ENCODE peak calls at places on chromosomes 11 and 22, in eight cellular contexts. R is memory B cell; Y is sigmoid colon; O is cardiac muscle cell; L is activated CD8-positive, alpha-beta memory T cell treated with anti-CD3 and anti-CD28 coated beads, Interleukin-2, amount 50 U/mL, for 48 hours; S is left lung; K is lung microvascular endothelial cell; N is A172. J is an unnamed sample.

GRCh38 chr11:82507288-82507687 is 226.4 kb downstream of the FAM181B start:
- DNase-seq in R (no peak), Y (no peak), O (no peak), L (no peak), S (no peak), K (no peak), N (no peak), J (no peak)

GRCh38 chr22:44723801-44724200 is 21.8 kb downstream of the PRR5 start:
- DNase-seq in R (no peak), Y (no peak), O (no peak), L (no peak), S (no peak), K (peak), N (peak), J (no peak)

GRCh38 chr11:68651208-68651984 is 32.9 kb upstream of the GAL start:
- DNase-seq in R (no peak), Y (no peak), O (no peak), L (no peak), S (peak), K (no peak), N (no peak), J (no peak)

GRCh38 chr11:96306933-96307747 is 35.9 kb downstream of the MAML2 start:
- DNase-seq in R (no peak), Y (peak), O (peak), L (no peak), S (no peak), K (peak), N (peak), J (peak)

GRCh38 chr11:58813693-58814092 is 30.8 kb downstream of the GLYATL2 start:
- DNase-seq in R (no peak), Y (no peak), O (no peak), L (no peak), S (no peak), K (no peak), N (no peak), J (no peak)

GRCh38 chr11:47376183-47376542 is 2.2 kb downstream of the SPI1 start:
- DNase-seq in R (no peak), Y (no peak), O (no peak), L (no peak), S (no peak), K (no peak), N (no peak), J (no peak)

GRCh38 chr22:47836957-47837356 is 1074.5 kb downstream of the TBC1D22A start:
- DNase-seq in R (no peak), Y (no peak), O (no peak), L (no peak), S (no peak), K (no peak), N (peak), J (no peak)

GRCh38 chr22:26418620-26419019 is 10.4 kb upstream of the ASPHD2 start:
- DNase-seq in R (no peak), Y (no peak), O (no peak), L (no peak), S (no peak), K (no peak), N (no peak), J (no peak)

GRCh38 chr11:17477361-17477760 is 716 bp upstream of the ABCC8 start:
- DNase-seq in R (no peak), Y (no peak), O (no peak), L (no peak), S (no peak), K (no peak), N (no peak), J (no peak)

GRCh38 chr11:87141980-87142514 is 104.3 kb downstream of the TMEM135 start:
- DNase-seq in R (no peak), Y (no peak), O (no peak), L (no peak), S (no peak), K (no peak), N (no peak), J (no peak)

GRCh38 chr11:104127828-104128227 is 36.1 kb downstream of the PDGFD start:
- DNase-seq in R (no peak), Y (no peak), O (no peak), L (no peak), S (no peak), K (no peak), N (peak), J (peak)

GRCh38 chr11:127524618-127525017 is 524.0 kb upstream of the KIRREL3 start:
- DNase-seq in R (no peak), Y (no peak), O (no peak), L (no peak), S (no peak), K (no peak), N (no peak), J (no peak)

GRCh38 chr11:35752115-35752514 is 89.5 kb downstream of the TRIM44 start:
- DNase-seq in R (no peak), Y (no peak), O (no peak), L (no peak), S (no peak), K (peak), N (no peak), J (no peak)

GRCh38 chr22:38291201-38291777 is 18.5 kb upstream of the TMEM184B start:
- DNase-seq in R (no peak), Y (no peak), O (no peak), L (no peak), S (no peak), K (no peak), N (no peak), J (no peak)

GRCh38 chr22:26139320-26139719 is 29.9 kb upstream of the SEZ6L start:
- DNase-seq in R (no peak), Y (no peak), O (no peak), L (no peak), S (no peak), K (peak), N (no peak), J (no peak)

GRCh38 chr11:57277845-57278720 is 41.0 kb upstream of the APLNR start:
- DNase-seq in R (no peak), Y (peak), O (peak), L (peak), S (peak), K (peak), N (peak), J (peak)

GRCh38 chr22:41910599-41911291 is 4.1 kb downstream of the SHISA8 start:
- DNase-seq in R (no peak), Y (no peak), O (no peak), L (peak), S (peak), K (peak), N (no peak), J (no peak)

GRCh38 chr22:35839811-35840739 is 122.4 kb downstream of the APOL5 start:
- DNase-seq in R (no peak), Y (peak), O (peak), L (no peak), S (peak), K (peak), N (peak), J (peak)

GRCh38 chr22:19526702-19527111 is 2.5 kb upstream of the CLDN5 start:
- DNase-seq in R (no peak), Y (no peak), O (no peak), L (no peak), S (no peak), K (no peak), N (no peak), J (no peak)

GRCh38 chr11:68021167-68021787 is 9.2 kb upstream of the NDUFS8 start:
- DNase-seq in R (no peak), Y (no peak), O (peak), L (no peak), S (peak), K (no peak), N (no peak), J (no peak)

GRCh38 chr11:13776134-13776815 is 107.8 kb downstream of the FAR1 start:
- DNase-seq in R (no peak), Y (no peak), O (no peak), L (no peak), S (no peak), K (peak), N (peak), J (no peak)

GRCh38 chr11:128694618-128695481 is 978 bp downstream of the FLI1 start:
- DNase-seq in R (no peak), Y (peak), O (peak), L (peak), S (peak), K (no peak), N (no peak), J (no peak)

GRCh38 chr22:24146190-24146616 is 35.1 kb upstream of the SUSD2 start:
- DNase-seq in R (no peak), Y (peak), O (peak), L (no peak), S (peak), K (peak), N (peak), J (peak)

GRCh38 chr11:65505434-65506315 is 6.8 kb downstream of the MALAT1 start:
- DNase-seq in R (no peak), Y (peak), O (no peak), L (no peak), S (no peak), K (peak), N (no peak), J (no peak)

GRCh38 chr11:102199673-102200072 is 89.4 kb downstream of the YAP1 start:
- DNase-seq in R (no peak), Y (no peak), O (no peak), L (no peak), S (no peak), K (no peak), N (no peak), J (no peak)

GRCh38 chr22:37229012-37229804 is 14.9 kb downstream of the RAC2 start:
- DNase-seq in R (no peak), Y (no peak), O (no peak), L (peak), S (peak), K (peak), N (peak), J (no peak)

GRCh38 chr11:75563978-75564552 is 2.0 kb downstream of the SERPINH1 start:
- DNase-seq in R (no peak), Y (peak), O (peak), L (no peak), S (peak), K (peak), N (peak), J (peak)

GRCh38 chr11:17748761-17749721 is 14.5 kb downstream of the KCNC1 start:
- DNase-seq in R (no peak), Y (peak), O (no peak), L (no peak), S (peak), K (no peak), N (no peak), J (no peak)

GRCh38 chr11:75969626-75970308 is 154.8 kb downstream of the UVRAG start:
- DNase-seq in R (no peak), Y (no peak), O (no peak), L (no peak), S (no peak), K (peak), N (no peak), J (no peak)

GRCh38 chr11:86955674-86956522 is 703 bp upstream of the FZD4 start:
- DNase-seq in R (no peak), Y (peak), O (peak), L (peak), S (peak), K (peak), N (peak), J (peak)

GRCh38 chr22:37012262-37012904 is 6.9 kb downstream of the TST start:
- DNase-seq in R (no peak), Y (no peak), O (no peak), L (no peak), S (no peak), K (no peak), N (no peak), J (no peak)

GRCh38 chr11:17531071-17531817 is 13.0 kb downstream of the USH1C start:
- DNase-seq in R (no peak), Y (no peak), O (no peak), L (no peak), S (no peak), K (no peak), N (no peak), J (no peak)

GRCh38 chr11:115290479-115291390 is 213.5 kb downstream of the CADM1 start:
- DNase-seq in R (no peak), Y (no peak), O (no peak), L (no peak), S (no peak), K (peak), N (peak), J (no peak)

GRCh38 chr11:110076388-110076965 is 16.7 kb upstream of the ZC3H12C start:
- DNase-seq in R (no peak), Y (no peak), O (no peak), L (no peak), S (no peak), K (no peak), N (peak), J (no peak)

GRCh38 chr22:19035474-19036228 is 86.6 kb downstream of the DGCR2 start:
- DNase-seq in R (no peak), Y (no peak), O (peak), L (peak), S (peak), K (no peak), N (no peak), J (no peak)

GRCh38 chr22:31926969-31927368 is 17.4 kb upstream of the YWHAH start:
- DNase-seq in R (no peak), Y (no peak), O (no peak), L (no peak), S (no peak), K (peak), N (no peak), J (no peak)

GRCh38 chr11:95014184-95014821 is 10.8 kb upstream of the KDM4E start:
- DNase-seq in R (no peak), Y (no peak), O (no peak), L (no peak), S (no peak), K (no peak), N (no peak), J (no peak)

GRCh38 chr22:27480487-27480886 is 321.1 kb downstream of the MN1 start:
- DNase-seq in R (no peak), Y (no peak), O (no peak), L (no peak), S (no peak), K (no peak), N (no peak), J (no peak)

GRCh38 chr22:35782504-35782903 is 64.8 kb downstream of the APOL5 start:
- DNase-seq in R (no peak), Y (no peak), O (no peak), L (no peak), S (no peak), K (no peak), N (no peak), J (no peak)

J was measured in foreskin melanocyte.